ENCODE peak calls at places on chromosomes 2 and 18, in six cellular contexts. One of them, this sample, is unnamed.

GRCh38 chr2:5227062-5227699 is 465.0 kb upstream of the SOX11 start:
- DNase-seq in K562: no peak
- DNase-seq in heart left ventricle: no peak
- DNase-seq in psoas muscle: no peak
- DNase-seq in heart right ventricle: no peak
- DNase-seq in fibroblast of lung: peak; percentile 37
- DNase-seq in this sample: no peak

GRCh38 chr18:59047321-59047991 is 92.2 kb upstream of the SEC11C start:
- DNase-seq in K562: no peak
- DNase-seq in heart left ventricle: no peak
- DNase-seq in psoas muscle: no peak
- DNase-seq in heart right ventricle: no peak
- DNase-seq in fibroblast of lung: no peak
- DNase-seq in this sample: no peak

GRCh38 chr2:33810046-33810835 is 211.1 kb upstream of the FAM98A start:
- DNase-seq in K562: no peak
- DNase-seq in heart left ventricle: no peak
- DNase-seq in psoas muscle: no peak
- DNase-seq in heart right ventricle: no peak
- DNase-seq in fibroblast of lung: peak; percentile 48
- DNase-seq in this sample: no peak

GRCh38 chr2:133522204-133522603 is 46.1 kb downstream of the NCKAP5 start:
- DNase-seq in K562: no peak
- DNase-seq in heart left ventricle: no peak
- DNase-seq in psoas muscle: no peak
- DNase-seq in heart right ventricle: no peak
- DNase-seq in fibroblast of lung: no peak
- DNase-seq in this sample: no peak

GRCh38 chr2:54085069-54085468 is 30.3 kb upstream of the ACYP2 start:
- DNase-seq in K562: no peak
- DNase-seq in heart left ventricle: no peak
- DNase-seq in psoas muscle: no peak
- DNase-seq in heart right ventricle: no peak
- DNase-seq in fibroblast of lung: no peak
- DNase-seq in this sample: no peak

GRCh38 chr2:45836316-45836715 is 184.8 kb downstream of the PRKCE start:
- DNase-seq in K562: no peak
- DNase-seq in heart left ventricle: no peak
- DNase-seq in psoas muscle: no peak
- DNase-seq in heart right ventricle: no peak
- DNase-seq in fibroblast of lung: no peak
- DNase-seq in this sample: no peak

GRCh38 chr2:133812826-133813617 is 244.8 kb upstream of the NCKAP5 start:
- DNase-seq in K562: no peak
- DNase-seq in heart left ventricle: no peak
- DNase-seq in psoas muscle: no peak
- DNase-seq in heart right ventricle: no peak
- DNase-seq in fibroblast of lung: peak; percentile 75
- DNase-seq in this sample: no peak

GRCh38 chr2:239181601-239182471 is 219.0 kb downstream of the HDAC4 start:
- DNase-seq in K562: no peak
- DNase-seq in heart left ventricle: no peak
- DNase-seq in psoas muscle: no peak
- DNase-seq in heart right ventricle: no peak
- DNase-seq in fibroblast of lung: no peak
- DNase-seq in this sample: no peak

GRCh38 chr2:53913721-53914120 is 54.0 kb upstream of the GPR75 start:
- DNase-seq in K562: no peak
- DNase-seq in heart left ventricle: no peak
- DNase-seq in psoas muscle: no peak
- DNase-seq in heart right ventricle: no peak
- DNase-seq in fibroblast of lung: peak; percentile 51
- DNase-seq in this sample: no peak

GRCh38 chr2:164314148-164314547 is 307.1 kb downstream of the GRB14 start:
- DNase-seq in K562: no peak
- DNase-seq in heart left ventricle: no peak
- DNase-seq in psoas muscle: no peak
- DNase-seq in heart right ventricle: no peak
- DNase-seq in fibroblast of lung: peak; percentile 58
- DNase-seq in this sample: no peak

GRCh38 chr2:67798536-67799160 is 264.2 kb downstream of the C1D start:
- DNase-seq in K562: no peak
- DNase-seq in heart left ventricle: no peak
- DNase-seq in psoas muscle: no peak
- DNase-seq in heart right ventricle: no peak
- DNase-seq in fibroblast of lung: no peak
- DNase-seq in this sample: no peak

GRCh38 chr18:52343731-52344340 is 3.8 kb downstream of the DCC start:
- DNase-seq in K562: no peak
- DNase-seq in heart left ventricle: no peak
- DNase-seq in psoas muscle: no peak
- DNase-seq in heart right ventricle: no peak
- DNase-seq in fibroblast of lung: no peak
- DNase-seq in this sample: no peak

GRCh38 chr2:61634512-61634911 is 96.4 kb upstream of the XPO1 start:
- DNase-seq in K562: no peak
- DNase-seq in heart left ventricle: no peak
- DNase-seq in psoas muscle: no peak
- DNase-seq in heart right ventricle: no peak
- DNase-seq in fibroblast of lung: no peak
- DNase-seq in this sample: no peak

GRCh38 chr18:26307161-26307773 is 81.0 kb downstream of the TAF4B start:
- DNase-seq in K562: peak; percentile 44
- DNase-seq in heart left ventricle: no peak
- DNase-seq in psoas muscle: no peak
- DNase-seq in heart right ventricle: peak; percentile 8
- DNase-seq in fibroblast of lung: peak; percentile 44
- DNase-seq in this sample: no peak

GRCh38 chr2:208101716-208102631 is 22.4 kb downstream of the CRYGD start:
- DNase-seq in K562: no peak
- DNase-seq in heart left ventricle: no peak
- DNase-seq in psoas muscle: no peak
- DNase-seq in heart right ventricle: no peak
- DNase-seq in fibroblast of lung: peak; percentile 34
- DNase-seq in this sample: no peak

GRCh38 chr18:60123031-60123430 is 223.2 kb downstream of the PMAIP1 start:
- DNase-seq in K562: no peak
- DNase-seq in heart left ventricle: no peak
- DNase-seq in psoas muscle: no peak
- DNase-seq in heart right ventricle: no peak
- DNase-seq in fibroblast of lung: no peak
- DNase-seq in this sample: no peak

GRCh38 chr2:101948625-101949150 is 43.1 kb upstream of the IL1R2 start:
- DNase-seq in K562: no peak
- DNase-seq in heart left ventricle: no peak
- DNase-seq in psoas muscle: no peak
- DNase-seq in heart right ventricle: no peak
- DNase-seq in fibroblast of lung: no peak
- DNase-seq in this sample: no peak

GRCh38 chr2:55224761-55225261 is 7.3 kb downstream of the CLHC1 start:
- DNase-seq in K562: no peak
- DNase-seq in heart left ventricle: no peak
- DNase-seq in psoas muscle: no peak
- DNase-seq in heart right ventricle: no peak
- DNase-seq in fibroblast of lung: no peak
- DNase-seq in this sample: no peak

GRCh38 chr18:59954241-59954640 is 54.4 kb downstream of the PMAIP1 start:
- DNase-seq in K562: no peak
- DNase-seq in heart left ventricle: no peak
- DNase-seq in psoas muscle: no peak
- DNase-seq in heart right ventricle: no peak
- DNase-seq in fibroblast of lung: no peak
- DNase-seq in this sample: no peak

GRCh38 chr2:23633966-23634365 is 249.0 kb downstream of the KLHL29 start:
- DNase-seq in K562: no peak
- DNase-seq in heart left ventricle: no peak
- DNase-seq in psoas muscle: no peak
- DNase-seq in heart right ventricle: no peak
- DNase-seq in fibroblast of lung: no peak
- DNase-seq in this sample: no peak

GRCh38 chr2:23635666-23636340 is 250.8 kb downstream of the KLHL29 start:
- DNase-seq in K562: no peak
- DNase-seq in heart left ventricle: no peak
- DNase-seq in psoas muscle: no peak
- DNase-seq in heart right ventricle: no peak
- DNase-seq in fibroblast of lung: no peak
- DNase-seq in this sample: no peak

GRCh38 chr2:23637011-23637778 is 252.2 kb downstream of the KLHL29 start:
- DNase-seq in K562: no peak
- DNase-seq in heart left ventricle: no peak
- DNase-seq in psoas muscle: no peak
- DNase-seq in heart right ventricle: peak; percentile 54
- DNase-seq in fibroblast of lung: peak; percentile 86
- DNase-seq in this sample: no peak

GRCh38 chr2:23639406-23639982 is 254.5 kb downstream of the KLHL29 start:
- DNase-seq in K562: no peak
- DNase-seq in heart left ventricle: no peak
- DNase-seq in psoas muscle: no peak
- DNase-seq in heart right ventricle: no peak
- DNase-seq in fibroblast of lung: no peak
- DNase-seq in this sample: no peak

DNA sequence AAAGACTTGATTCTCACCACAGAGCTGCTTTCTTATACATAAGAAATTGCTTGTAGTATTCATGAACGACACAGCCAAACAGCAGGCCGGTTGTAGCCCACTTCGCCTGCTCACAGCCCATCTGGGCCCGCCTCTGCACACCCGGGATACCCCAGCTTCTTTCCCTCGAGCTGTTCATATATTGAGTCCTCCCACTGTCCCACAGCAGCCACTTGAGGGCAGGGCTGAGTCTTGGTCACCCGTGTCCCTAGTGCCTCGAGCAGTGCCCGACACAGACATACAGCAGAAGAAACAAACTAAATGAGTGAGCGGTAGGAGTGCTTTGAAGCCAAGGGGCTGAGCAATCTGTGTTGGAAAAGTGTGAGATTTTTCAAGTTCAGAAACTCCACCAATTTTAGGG is 251.4 kb downstream of the KLHL29 start:
- DNase-seq in K562: peak; percentile 21
- DNase-seq in heart left ventricle: no peak
- DNase-seq in psoas muscle: peak; percentile 37
- DNase-seq in heart right ventricle: peak; percentile 40
- DNase-seq in fibroblast of lung: peak; percentile 35
- DNase-seq in this sample: no peak
- TF ChIP-seq CTCF in K562: peak; percentile 60
- TF ChIP-seq CTCF in heart left ventricle: peak; percentile 19
- TF ChIP-seq CTCF in psoas muscle: peak; percentile 27
- TF ChIP-seq CTCF in heart right ventricle: peak; percentile 47
- TF ChIP-seq CTCF in fibroblast of lung: peak; percentile 28
- TF ChIP-seq CTCF in this sample: no peak

DNA sequence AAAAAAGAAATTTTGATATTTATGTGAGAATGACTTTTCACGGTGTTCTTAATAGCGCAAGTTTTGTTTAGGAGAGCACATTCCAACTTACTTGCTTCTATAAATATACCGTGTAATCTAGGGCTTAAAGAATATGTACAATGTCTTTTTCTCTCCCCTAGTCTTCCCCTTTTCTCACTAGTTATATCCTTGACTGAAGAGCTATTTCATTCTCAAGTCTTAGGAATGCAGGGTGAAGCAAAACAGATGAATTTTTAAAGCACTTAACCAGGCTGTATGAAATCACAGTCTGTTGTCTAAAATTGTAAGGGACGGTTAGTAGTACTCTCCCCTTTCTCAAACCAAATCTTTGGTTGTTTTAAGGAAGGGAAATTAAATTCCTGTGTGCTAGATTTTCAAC is 29.6 kb upstream of the SLC30A6 start:
- DNase-seq in K562: no peak
- DNase-seq in heart left ventricle: no peak
- DNase-seq in psoas muscle: no peak
- DNase-seq in heart right ventricle: no peak
- DNase-seq in fibroblast of lung: peak; percentile 65
- DNase-seq in this sample: no peak
- H3K4me3 ChIP-seq in K562: no peak overlapping the region
- H3K4me3 ChIP-seq in heart left ventricle: no peak overlapping the region
- H3K4me3 ChIP-seq in psoas muscle: no peak overlapping the region
- H3K4me3 ChIP-seq in heart right ventricle: no peak overlapping the region
- H3K4me3 ChIP-seq in fibroblast of lung: no peak overlapping the region
- H3K4me3 ChIP-seq in this sample: no peak overlapping the region

GRCh38 chr2:152339762-152340286 is 4.8 kb downstream of the FMNL2 start:
- DNase-seq in K562: no peak
- DNase-seq in heart left ventricle: no peak
- DNase-seq in psoas muscle: no peak
- DNase-seq in heart right ventricle: no peak
- DNase-seq in fibroblast of lung: no peak
- DNase-seq in this sample: no peak
- H3K4me1 ChIP-seq in K562: peaks cover 16% of the 10 kb centered on the region
- H3K4me1 ChIP-seq in heart left ventricle: no peaks in the 10 kb centered on the region
- H3K4me1 ChIP-seq in psoas muscle: peaks cover 40% of the 10 kb centered on the region
- H3K4me1 ChIP-seq in heart right ventricle: peaks cover 12% of the 10 kb centered on the region
- H3K4me1 ChIP-seq in fibroblast of lung: no peaks in the 10 kb centered on the region
- H3K4me1 ChIP-seq in this sample: no peaks in the 10 kb centered on the region

GRCh38 chr18:46478796-46479195 is 178.2 kb downstream of the LOXHD1 start:
- DNase-seq in K562: no peak
- DNase-seq in heart left ventricle: no peak
- DNase-seq in psoas muscle: no peak
- DNase-seq in heart right ventricle: no peak
- DNase-seq in fibroblast of lung: no peak
- DNase-seq in this sample: no peak

GRCh38 chr18:46481847-46482245 is 175.2 kb downstream of the LOXHD1 start:
- DNase-seq in K562: no peak
- DNase-seq in heart left ventricle: no peak
- DNase-seq in psoas muscle: no peak
- DNase-seq in heart right ventricle: no peak
- DNase-seq in fibroblast of lung: peak; percentile 45
- DNase-seq in this sample: no peak

GRCh38 chr18:46482831-46483230 is 174.2 kb downstream of the LOXHD1 start:
- DNase-seq in K562: no peak
- DNase-seq in heart left ventricle: no peak
- DNase-seq in psoas muscle: no peak
- DNase-seq in heart right ventricle: no peak
- DNase-seq in fibroblast of lung: no peak
- DNase-seq in this sample: no peak

GRCh38 chr18:46480187-46480586 is 176.8 kb downstream of the LOXHD1 start:
- DNase-seq in K562: no peak
- DNase-seq in heart left ventricle: no peak
- DNase-seq in psoas muscle: no peak
- DNase-seq in heart right ventricle: no peak
- DNase-seq in fibroblast of lung: no peak
- DNase-seq in this sample: no peak

DNA sequence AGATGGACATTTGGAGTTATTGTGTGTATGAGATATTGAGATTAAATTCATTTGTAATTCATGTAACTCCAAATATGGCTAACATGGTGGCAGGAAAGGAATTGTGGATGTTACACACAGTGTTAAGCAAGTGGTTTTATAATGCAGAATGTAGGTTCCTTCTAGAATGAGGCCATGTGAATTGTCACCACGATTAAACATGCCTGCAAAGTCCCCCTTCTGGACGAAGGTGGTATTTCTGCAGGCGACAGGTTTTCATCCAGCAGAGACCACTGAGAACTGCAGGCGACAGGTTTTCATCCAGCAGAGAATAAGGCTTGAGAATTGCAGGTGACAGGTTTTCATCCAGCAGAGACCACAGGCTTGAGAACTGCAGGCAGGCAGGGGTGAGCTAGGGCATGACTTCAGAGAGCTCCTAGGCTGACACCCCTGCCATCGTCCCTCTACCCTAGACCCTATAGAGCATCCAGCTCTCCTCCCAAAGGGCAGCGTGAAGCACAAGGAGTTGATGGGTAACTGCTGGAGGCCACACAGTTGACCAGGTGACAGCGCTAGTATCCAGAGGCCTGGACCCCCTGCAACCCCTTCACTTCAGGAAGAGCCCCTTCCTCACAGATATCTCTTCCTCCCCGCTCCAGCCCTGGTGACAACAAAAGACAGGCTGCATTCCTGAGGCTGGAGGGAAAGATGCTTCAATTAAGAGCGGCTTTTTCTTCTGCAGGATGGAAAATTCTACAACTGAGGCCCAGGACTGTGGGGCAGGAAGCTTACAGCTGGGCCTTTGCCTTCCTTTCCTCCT is 175.8 kb downstream of the LOXHD1 start:
- DNase-seq in K562: peak; percentile 36
- DNase-seq in heart left ventricle: no peak
- DNase-seq in psoas muscle: no peak
- DNase-seq in heart right ventricle: peak; percentile 42
- DNase-seq in fibroblast of lung: peak; percentile 39
- DNase-seq in this sample: no peak
- TF ChIP-seq CTCF in K562: peak; percentile 66
- TF ChIP-seq CTCF in heart left ventricle: peak; percentile 70
- TF ChIP-seq CTCF in psoas muscle: peak; percentile 66
- TF ChIP-seq CTCF in heart right ventricle: peak; percentile 70
- TF ChIP-seq CTCF in fibroblast of lung: peak; percentile 69
- TF ChIP-seq CTCF in this sample: peak; percentile 73

This sample was measured in right atrium auricular region.